ENCODE peak calls at places on chromosomes 6 and 20, in nine cellular contexts. I is GM13976, R is ovary, S is fibroblast of lung, W is natural killer cell, N is fibroblast of mammary gland, D is cardiac fibroblast, U is mammary epithelial cell, J is bronchial epithelial cell. T is an unnamed sample.

GRCh38 chr6:82589509-82590206 is 226.0 kb downstream of the TPBG start:
- DNase-seq in I (peak), R (no peak), S (peak), W (no peak), N (peak), D (peak), U (peak), J (peak), T (peak)

GRCh38 chr6:113120214-113120576 is 737.0 kb upstream of the MARCKS start:
- DNase-seq in I (no peak), R (no peak), S (peak), W (no peak), N (peak), D (peak), U (peak), J (peak), T (peak)

GRCh38 chr6:42366999-42367352 is 84.8 kb downstream of the TRERF1 start:
- DNase-seq in I (no peak), R (no peak), S (no peak), W (no peak), N (no peak), D (no peak), U (no peak), J (no peak), T (no peak)

GRCh38 chr6:41531591-41532582 is 14.3 kb upstream of the FOXP4 start:
- DNase-seq in I (peak), R (no peak), S (peak), W (peak), N (peak), D (peak), U (no peak), J (no peak), T (no peak)

GRCh38 chr6:118660218-118660569 is 8.8 kb upstream of the CEP85L start:
- DNase-seq in I (no peak), R (no peak), S (no peak), W (no peak), N (no peak), D (peak), U (no peak), J (no peak), T (no peak)

GRCh38 chr20:35823147-35823546 is 51.3 kb downstream of the PHF20 start:
- DNase-seq in I (no peak), R (no peak), S (no peak), W (no peak), N (no peak), D (peak), U (no peak), J (no peak), T (no peak)

GRCh38 chr20:60224914-60225313 is 266.7 kb downstream of the CDH26 start:
- DNase-seq in I (no peak), R (no peak), S (peak), W (no peak), N (peak), D (peak), U (peak), J (peak), T (no peak)

GRCh38 chr6:140388141-140388802 is 1013.8 kb upstream of the CITED2 start:
- DNase-seq in I (no peak), R (no peak), S (no peak), W (no peak), N (peak), D (peak), U (peak), J (peak), T (no peak)

GRCh38 chr20:61117725-61118124 is 134.3 kb upstream of the CDH4 start:
- DNase-seq in I (no peak), R (no peak), S (peak), W (no peak), N (peak), D (peak), U (peak), J (peak), T (no peak)

GRCh38 chr6:1787894-1788293 is 178.2 kb downstream of the FOXC1 start:
- DNase-seq in I (no peak), R (no peak), S (peak), W (no peak), N (peak), D (peak), U (peak), J (peak), T (peak)

GRCh38 chr20:8074931-8075330 is 55.4 kb upstream of the TMX4 start:
- DNase-seq in I (no peak), R (no peak), S (peak), W (no peak), N (peak), D (peak), U (peak), J (no peak), T (no peak)

GRCh38 chr20:24977336-24977735 is 15.2 kb downstream of the APMAP start:
- DNase-seq in I (no peak), R (no peak), S (no peak), W (no peak), N (no peak), D (no peak), U (no peak), J (no peak), T (no peak)

GRCh38 chr6:167093922-167094432 is 28.9 kb upstream of the CCR6 start:
- DNase-seq in I (peak), R (no peak), S (no peak), W (peak), N (no peak), D (no peak), U (no peak), J (no peak), T (no peak)

GRCh38 chr6:166556871-166557322 is 29.6 kb downstream of the RAMACL start:
- DNase-seq in I (no peak), R (peak), S (peak), W (no peak), N (peak), D (peak), U (peak), J (peak), T (peak)

GRCh38 chr20:64216036-64216435 is 39.5 kb upstream of the PCMTD2 start:
- DNase-seq in I (no peak), R (no peak), S (no peak), W (no peak), N (no peak), D (peak), U (no peak), J (peak), T (no peak)

GRCh38 chr6:25576920-25577319 is 75.1 kb upstream of the SCGN start:
- DNase-seq in I (no peak), R (no peak), S (no peak), W (no peak), N (no peak), D (peak), U (no peak), J (no peak), T (no peak)

GRCh38 chr20:36043447-36043846 is 75.1 kb downstream of the CNBD2 start:
- DNase-seq in I (no peak), R (no peak), S (no peak), W (no peak), N (no peak), D (no peak), U (no peak), J (no peak), T (no peak)

GRCh38 chr20:10857362-10858070 is 183.7 kb upstream of the JAG1 start:
- DNase-seq in I (no peak), R (no peak), S (peak), W (no peak), N (peak), D (peak), U (peak), J (peak), T (peak)

GRCh38 chr20:41180599-41181333 is 43.4 kb downstream of the PLCG1 start:
- DNase-seq in I (no peak), R (no peak), S (no peak), W (peak), N (no peak), D (no peak), U (no peak), J (no peak), T (no peak)

GRCh38 chr6:64664480-64664879 is 1028.9 kb downstream of the PHF3 start:
- DNase-seq in I (no peak), R (no peak), S (no peak), W (no peak), N (no peak), D (no peak), U (no peak), J (no peak), T (no peak)

GRCh38 chr20:9909167-9909566 is 70.3 kb upstream of the PAK5 start:
- DNase-seq in I (no peak), R (no peak), S (no peak), W (no peak), N (no peak), D (no peak), U (no peak), J (no peak), T (no peak)

GRCh38 chr6:67908377-67908776 is 726.7 kb upstream of the ADGRB3 start:
- DNase-seq in I (no peak), R (no peak), S (no peak), W (no peak), N (no peak), D (no peak), U (no peak), J (no peak), T (no peak)

GRCh38 chr6:36839819-36840379 is 655 bp upstream of the CPNE5 start:
- DNase-seq in I (peak), R (peak), S (peak), W (peak), N (no peak), D (no peak), U (no peak), J (no peak), T (no peak)

GRCh38 chr20:7981374-7981773 is 38.2 kb downstream of the TMX4 start:
- DNase-seq in I (no peak), R (no peak), S (no peak), W (no peak), N (no peak), D (no peak), U (no peak), J (no peak), T (no peak)

GRCh38 chr20:61031101-61031830 is 220.8 kb upstream of the CDH4 start:
- DNase-seq in I (no peak), R (no peak), S (no peak), W (no peak), N (no peak), D (no peak), U (no peak), J (no peak), T (no peak)

GRCh38 chr6:24492475-24492874 is 2.3 kb upstream of the ALDH5A1 start:
- DNase-seq in I (no peak), R (no peak), S (no peak), W (no peak), N (no peak), D (no peak), U (no peak), J (no peak), T (no peak)

GRCh38 chr6:52454556-52454955 is 34.4 kb downstream of the EFHC1 start:
- DNase-seq in I (no peak), R (no peak), S (no peak), W (no peak), N (peak), D (peak), U (peak), J (peak), T (peak)

GRCh38 chr20:58112017-58112781 is 116.3 kb downstream of the ANKRD60 start:
- DNase-seq in I (no peak), R (no peak), S (peak), W (no peak), N (peak), D (peak), U (peak), J (peak), T (peak)

GRCh38 chr6:130814506-130814905 is 12.7 kb upstream of the SMLR1 start:
- DNase-seq in I (no peak), R (no peak), S (no peak), W (no peak), N (no peak), D (no peak), U (no peak), J (no peak), T (no peak)

GRCh38 chr20:63101781-63102719 is 95.3 kb upstream of the BHLHE23 start:
- DNase-seq in I (peak), R (peak), S (peak), W (peak), N (peak), D (peak), U (peak), J (peak), T (peak)

DNA sequence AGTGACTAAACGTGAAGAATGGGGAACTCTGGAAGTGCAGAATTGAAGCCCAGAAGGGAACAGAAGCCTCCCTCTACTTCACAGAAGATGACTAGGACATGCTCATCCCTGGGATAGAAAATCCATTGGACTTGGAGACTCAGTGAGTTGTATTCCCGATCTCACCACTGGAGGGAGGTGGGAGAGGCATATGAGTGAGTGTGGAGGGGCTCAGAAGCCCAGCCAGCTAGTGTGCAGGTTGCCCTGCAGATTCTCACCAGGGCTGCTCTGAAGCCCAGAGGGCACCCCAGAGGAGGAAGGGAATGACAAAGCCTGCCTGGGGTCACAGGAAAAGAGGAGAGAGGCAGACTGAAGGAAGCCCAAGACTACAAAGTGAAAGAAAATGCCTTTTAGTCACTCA is 42.1 kb upstream of the HLA-E start:
- DNase-seq in I (no peak), R (no peak), S (no peak), W (no peak), N (peak), D (peak), U (no peak), J (peak), T (no peak)
- TF ChIP-seq CTCF in I (no peak), R (no peak), S (peak), W (no peak), N (peak), D (peak), U (peak), J (peak), T (peak)

DNA sequence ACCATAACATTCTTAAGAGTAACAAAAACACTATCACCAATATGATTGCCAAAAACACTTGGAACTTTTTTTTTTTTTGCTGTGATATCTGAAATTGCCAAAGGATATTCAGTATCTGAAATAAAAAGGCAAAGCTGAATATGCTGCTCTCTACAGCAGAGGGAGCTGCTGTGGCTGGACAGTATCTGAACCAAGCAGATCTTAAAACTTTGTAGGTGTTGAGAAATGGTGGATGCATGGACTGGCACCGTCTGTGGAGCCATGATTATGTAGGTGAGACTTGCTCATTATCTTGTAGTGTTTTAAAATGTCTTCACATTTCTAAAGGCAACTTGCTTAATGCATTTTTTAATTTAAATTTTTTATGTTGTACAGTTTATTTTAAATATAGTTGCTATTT is 9.2 kb downstream of the PDCD2 start:
- DNase-seq in I (no peak), R (no peak), S (peak), W (no peak), N (peak), D (peak), U (no peak), J (peak), T (no peak)
- TF ChIP-seq CTCF in I (no peak), R (no peak), S (peak), W (no peak), N (peak), D (peak), U (peak), J (no peak), T (peak)

GRCh38 chr6:389622-390021 is 1.9 kb upstream of the IRF4 start:
- DNase-seq in I (peak), R (no peak), S (peak), W (no peak), N (peak), D (no peak), U (no peak), J (no peak), T (no peak)
- TF ChIP-seq CTCF in I (peak), R (no peak), S (peak), W (no peak), N (no peak), D (no peak), U (no peak), J (no peak), T (peak)

DNA sequence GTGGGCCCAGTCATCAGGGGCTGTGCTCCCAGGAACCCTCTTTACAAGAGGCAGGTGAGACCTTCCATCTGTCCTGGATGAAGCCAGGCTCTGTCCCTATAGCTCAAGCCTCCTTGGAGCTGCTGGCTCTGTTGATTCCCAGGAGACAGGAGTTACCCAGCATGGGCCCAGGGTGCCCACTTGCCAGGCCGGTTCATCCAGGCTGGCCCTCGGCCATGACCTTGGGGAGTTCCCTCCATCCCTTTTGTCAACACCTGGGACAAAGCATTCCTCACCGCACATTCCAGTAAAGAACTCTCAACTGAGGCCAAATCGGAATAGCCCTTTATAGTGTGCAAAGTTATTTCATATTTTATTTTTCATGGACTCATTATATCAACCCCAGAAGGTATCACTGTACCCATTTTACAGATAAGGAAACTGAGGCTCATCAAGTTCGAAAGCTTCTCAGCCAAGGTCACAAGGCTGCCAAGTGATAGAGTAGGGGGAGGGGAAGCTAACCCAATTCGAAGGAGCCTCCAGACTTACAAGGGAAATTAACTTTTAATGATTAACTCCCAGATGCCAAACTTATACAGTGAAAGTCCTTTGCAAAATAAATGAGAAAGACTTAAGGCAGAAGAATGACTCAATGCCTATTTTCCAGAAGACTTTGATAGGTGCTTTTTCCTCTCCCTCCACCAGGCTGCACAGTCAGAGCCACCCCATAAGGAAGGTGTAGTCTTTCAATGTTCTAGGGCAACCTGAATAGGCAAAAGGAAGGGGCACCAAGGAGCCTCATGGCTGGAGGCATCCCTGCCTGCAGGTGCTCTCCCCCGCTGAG is 18.5 kb downstream of the SDC4 start:
- DNase-seq in I (no peak), R (no peak), S (no peak), W (no peak), N (no peak), D (no peak), U (no peak), J (no peak), T (no peak)
- TF ChIP-seq CTCF in I (no peak), R (no peak), S (no peak), W (no peak), N (no peak), D (no peak), U (no peak), J (peak), T (peak)

T was measured in foreskin keratinocyte.